ENCODE peak calls at places on chromosomes 6 and 20, in five cellular contexts. One of them, this sample, is unnamed.
A peak's percentile ranks its signal among the peaks of the same experiment; 100 is the strongest.

GRCh38 chr6:32945106-32945761 is 4.4 kb upstream of the HLA-DMB start:
- DNase-seq in WTC11: no peak
- DNase-seq in stimulated activated CD4-positive, alpha-beta T cell treated with anti-CD3 and anti-CD28 coated beads, Interleukin-15, amount 100 ng/mL, for 48 hours: no peak
- DNase-seq in uterus: no peak
- DNase-seq in midbrain: no peak
- DNase-seq in this sample: no peak

GRCh38 chr6:25122001-25122400 is 157.2 kb upstream of the CARMIL1 start:
- DNase-seq in WTC11: no peak
- DNase-seq in uterus: peak; percentile 61
- DNase-seq in stimulated activated CD4-positive, alpha-beta T cell treated with anti-CD3 and anti-CD28 coated beads, Interleukin-15, amount 100 ng/mL, for 48 hours: no peak
- DNase-seq in midbrain: no peak
- DNase-seq in this sample: no peak

GRCh38 chr20:45336530-45337366 is 11.5 kb downstream of the SDC4 start:
- DNase-seq in WTC11: no peak
- DNase-seq in midbrain: peak; percentile 32
- DNase-seq in uterus: peak; percentile 64
- DNase-seq in stimulated activated CD4-positive, alpha-beta T cell treated with anti-CD3 and anti-CD28 coated beads, Interleukin-15, amount 100 ng/mL, for 48 hours: no peak
- DNase-seq in this sample: no peak

GRCh38 chr6:18207949-18208348 is 52.7 kb downstream of the KDM1B start:
- DNase-seq in midbrain: no peak
- DNase-seq in uterus: no peak
- DNase-seq in WTC11: no peak
- DNase-seq in stimulated activated CD4-positive, alpha-beta T cell treated with anti-CD3 and anti-CD28 coated beads, Interleukin-15, amount 100 ng/mL, for 48 hours: no peak
- DNase-seq in this sample: no peak

GRCh38 chr6:16058188-16058780 is 70.6 kb upstream of the MYLIP start:
- DNase-seq in uterus: peak; percentile 34
- DNase-seq in stimulated activated CD4-positive, alpha-beta T cell treated with anti-CD3 and anti-CD28 coated beads, Interleukin-15, amount 100 ng/mL, for 48 hours: no peak
- DNase-seq in WTC11: no peak
- DNase-seq in midbrain: no peak
- DNase-seq in this sample: peak; percentile 3

GRCh38 chr6:30612213-30612612 is 4.8 kb downstream of the PPP1R10 start:
- DNase-seq in uterus: no peak
- DNase-seq in stimulated activated CD4-positive, alpha-beta T cell treated with anti-CD3 and anti-CD28 coated beads, Interleukin-15, amount 100 ng/mL, for 48 hours: no peak
- DNase-seq in midbrain: peak; percentile 30
- DNase-seq in WTC11: no peak
- DNase-seq in this sample: peak; percentile 49

GRCh38 chr6:18100296-18100695 is 22.2 kb downstream of the NHLRC1 start:
- DNase-seq in uterus: no peak
- DNase-seq in midbrain: peak; percentile 75
- DNase-seq in stimulated activated CD4-positive, alpha-beta T cell treated with anti-CD3 and anti-CD28 coated beads, Interleukin-15, amount 100 ng/mL, for 48 hours: no peak
- DNase-seq in WTC11: no peak
- DNase-seq in this sample: no peak

GRCh38 chr6:2911171-2911570 is 8.1 kb upstream of the SERPINB9 start:
- DNase-seq in WTC11: no peak
- DNase-seq in stimulated activated CD4-positive, alpha-beta T cell treated with anti-CD3 and anti-CD28 coated beads, Interleukin-15, amount 100 ng/mL, for 48 hours: no peak
- DNase-seq in midbrain: no peak
- DNase-seq in uterus: no peak
- DNase-seq in this sample: no peak

GRCh38 chr20:37185681-37186080 is 6.3 kb upstream of the MROH8 start:
- DNase-seq in stimulated activated CD4-positive, alpha-beta T cell treated with anti-CD3 and anti-CD28 coated beads, Interleukin-15, amount 100 ng/mL, for 48 hours: no peak
- DNase-seq in midbrain: no peak
- DNase-seq in WTC11: no peak
- DNase-seq in uterus: no peak
- DNase-seq in this sample: no peak

GRCh38 chr6:100691972-100692371 is 189.2 kb downstream of the ASCC3 start:
- DNase-seq in stimulated activated CD4-positive, alpha-beta T cell treated with anti-CD3 and anti-CD28 coated beads, Interleukin-15, amount 100 ng/mL, for 48 hours: no peak
- DNase-seq in midbrain: no peak
- DNase-seq in uterus: no peak
- DNase-seq in WTC11: no peak
- DNase-seq in this sample: no peak

GRCh38 chr6:45420083-45420908 is 42.6 kb upstream of the SUPT3H start:
- DNase-seq in uterus: no peak
- DNase-seq in WTC11: peak; percentile 12
- DNase-seq in midbrain: peak; percentile 20
- DNase-seq in stimulated activated CD4-positive, alpha-beta T cell treated with anti-CD3 and anti-CD28 coated beads, Interleukin-15, amount 100 ng/mL, for 48 hours: no peak
- DNase-seq in this sample: no peak

GRCh38 chr6:118228856-118229255 is 319.2 kb upstream of the PLN start:
- DNase-seq in midbrain: no peak
- DNase-seq in uterus: no peak
- DNase-seq in stimulated activated CD4-positive, alpha-beta T cell treated with anti-CD3 and anti-CD28 coated beads, Interleukin-15, amount 100 ng/mL, for 48 hours: no peak
- DNase-seq in WTC11: no peak
- DNase-seq in this sample: no peak

GRCh38 chr20:60993647-60994046 is 258.4 kb upstream of the CDH4 start:
- DNase-seq in uterus: no peak
- DNase-seq in midbrain: no peak
- DNase-seq in WTC11: no peak
- DNase-seq in stimulated activated CD4-positive, alpha-beta T cell treated with anti-CD3 and anti-CD28 coated beads, Interleukin-15, amount 100 ng/mL, for 48 hours: no peak
- DNase-seq in this sample: no peak

GRCh38 chr6:33815854-33816253 is 12.1 kb upstream of the MLN start:
- DNase-seq in WTC11: peak; percentile 73
- DNase-seq in uterus: no peak
- DNase-seq in stimulated activated CD4-positive, alpha-beta T cell treated with anti-CD3 and anti-CD28 coated beads, Interleukin-15, amount 100 ng/mL, for 48 hours: no peak
- DNase-seq in midbrain: peak; percentile 13
- DNase-seq in this sample: peak; percentile 74

This sample was measured in cerebellar cortex.